ENCODE peak calls at places on chromosomes 11 and 22, in five cellular contexts. H is left ventricle myocardium inferior; D is activated T-cell treated with anti-CD3 and anti-CD28 coated beads for 1 hour; S is activated CD8-positive, alpha-beta memory T cell treated with anti-CD3 and anti-CD28 coated beads for 48 hours; T is stimulated activated CD4-positive, alpha-beta T cell treated with anti-CD3 and anti-CD28 coated beads, Interleukin-1b, Interleukin-23, amount 100 ng/mL, for 1 hour. M is an unnamed sample.

GRCh38 chr11:116162541-116163230 is 610.1 kb downstream of the BUD13 start:
- DNase-seq in S (no peak), T (no peak), H (no peak), D (no peak), M (no peak)

GRCh38 chr11:4072668-4073285 is 21.8 kb upstream of the RRM1 start:
- DNase-seq in T (no peak), D (no peak), S (no peak), H (no peak), M (no peak)

GRCh38 chr11:86610559-86611341 is 61.7 kb downstream of the ME3 start:
- DNase-seq in T (no peak), S (no peak), D (no peak), H (no peak), M (no peak)

GRCh38 chr11:71070490-71071455 is 181.6 kb downstream of the SHANK2 start:
- DNase-seq in D (no peak), S (no peak), T (no peak), H (no peak), M (no peak)

GRCh38 chr11:725624-726202 is 19.7 kb downstream of the EPS8L2 start:
- DNase-seq in D (no peak), S (no peak), T (no peak), H (no peak), M (no peak)

GRCh38 chr22:45864959-45865496 is 111.9 kb downstream of the WNT7B start:
- DNase-seq in S (no peak), T (no peak), D (no peak), H (no peak), M (no peak)

GRCh38 chr11:116993599-116993998 is 104.6 kb downstream of the SIK3 start:
- DNase-seq in D (no peak), T (no peak), S (no peak), H (no peak), M (no peak)

GRCh38 chr11:58926251-58926650 is 13.0 kb upstream of the GLYATL1 start:
- DNase-seq in D (no peak), S (no peak), T (no peak), H (no peak), M (no peak)

GRCh38 chr22:49826603-49827306 is 918 bp downstream of the BRD1 start:
- DNase-seq in T (no peak), H (peak; percentile 55), S (no peak), D (peak; percentile 22), M (no peak)

GRCh38 chr11:36012410-36012809 is 68.5 kb downstream of the LDLRAD3 start:
- DNase-seq in S (no peak), T (no peak), D (no peak), H (no peak), M (no peak)

M was measured in GM04503.